ENCODE peak calls at places on chromosomes 6 and 20, in six cellular contexts. B is H9, J is mesenchymal stem cell, X is IMR-90, W is trophoblast cell, K is H1. T is an unnamed sample.

GRCh38 chr6:53794073-53794719 is 609 bp upstream of the LRRC1 start:
- DNase-seq in B (peak), J (peak), X (peak), W (peak), K (no peak), T (no peak)

GRCh38 chr6:3432416-3432815 is 24.4 kb downstream of the SLC22A23 start:
- DNase-seq in B (no peak), J (no peak), X (no peak), W (no peak), K (no peak), T (no peak)

GRCh38 chr6:44139351-44139743 is 12.0 kb downstream of the TMEM63B start:
- DNase-seq in B (no peak), J (no peak), X (no peak), W (no peak), K (no peak), T (no peak)

GRCh38 chr20:52496191-52496590 is 304.6 kb upstream of the ZFP64 start:
- DNase-seq in B (no peak), J (no peak), X (no peak), W (no peak), K (no peak), T (no peak)

GRCh38 chr6:14458669-14459266 is 341.2 kb downstream of the CD83 start:
- DNase-seq in B (no peak), J (peak), X (peak), W (no peak), K (no peak), T (no peak)

GRCh38 chr6:44435500-44435899 is 48.0 kb downstream of the CDC5L start:
- DNase-seq in B (no peak), J (no peak), X (no peak), W (no peak), K (no peak), T (no peak)

GRCh38 chr20:42559665-42560064 is 630.0 kb downstream of the PTPRT start:
- DNase-seq in B (no peak), J (no peak), X (no peak), W (no peak), K (no peak), T (no peak)

GRCh38 chr6:43308101-43308989 is at the start of gene CRIP3:
- DNase-seq in B (peak), J (peak), X (no peak), W (no peak), K (peak), T (peak)

GRCh38 chr6:134169881-134170486 is 117.6 kb upstream of the SLC2A12 start:
- DNase-seq in B (no peak), J (no peak), X (peak), W (no peak), K (no peak), T (no peak)

GRCh38 chr6:14661696-14662095 is 544.1 kb downstream of the CD83 start:
- DNase-seq in B (no peak), J (no peak), X (no peak), W (no peak), K (no peak), T (no peak)

GRCh38 chr20:12331236-12331635 is 413.5 kb downstream of the BTBD3 start:
- DNase-seq in B (no peak), J (no peak), X (no peak), W (no peak), K (no peak), T (no peak)

GRCh38 chr6:90790696-90791095 is 203.8 kb upstream of the MAP3K7 start:
- DNase-seq in B (no peak), J (peak), X (peak), W (peak), K (no peak), T (no peak)

GRCh38 chr6:15628499-15629131 is 34.2 kb downstream of the DTNBP1 start:
- DNase-seq in B (no peak), J (peak), X (peak), W (no peak), K (no peak), T (no peak)

GRCh38 chr6:65170273-65170672 is 536.8 kb downstream of the EYS start:
- DNase-seq in B (no peak), J (peak), X (peak), W (no peak), K (no peak), T (no peak)

GRCh38 chr6:1312193-1312443 is 220 bp downstream of the FOXQ1 start:
- DNase-seq in B (no peak), J (peak), X (no peak), W (no peak), K (no peak), T (no peak)

GRCh38 chr6:81194374-81194773 is 558.1 kb downstream of the TENT5A start:
- DNase-seq in B (no peak), J (no peak), X (no peak), W (no peak), K (no peak), T (no peak)

GRCh38 chr6:117776441-117776840 is 101.2 kb downstream of the NUS1 start:
- DNase-seq in B (no peak), J (peak), X (peak), W (no peak), K (no peak), T (no peak)

GRCh38 chr6:20610636-20611200 is 76.5 kb downstream of the CDKAL1 start:
- DNase-seq in B (no peak), J (no peak), X (peak), W (peak), K (no peak), T (no peak)

GRCh38 chr6:53239526-53239925 is 90.9 kb upstream of the GCM1 start:
- DNase-seq in B (no peak), J (no peak), X (no peak), W (no peak), K (no peak), T (no peak)

GRCh38 chr20:57346477-57346876 is 4.6 kb upstream of the RAE1 start:
- DNase-seq in B (peak), J (peak), X (peak), W (peak), K (peak), T (peak)

GRCh38 chr6:26034901-26035300 is 52.3 kb upstream of the HFE start:
- DNase-seq in B (no peak), J (no peak), X (no peak), W (no peak), K (no peak), T (no peak)

GRCh38 chr6:2622683-2623082 is 128.0 kb downstream of the MYLK4 start:
- DNase-seq in B (no peak), J (no peak), X (no peak), W (no peak), K (no peak), T (no peak)

GRCh38 chr6:13573669-13574110 is 711 bp upstream of the SIRT5 start:
- DNase-seq in B (peak), J (peak), X (peak), W (peak), K (no peak), T (peak)

GRCh38 chr20:40809361-40809760 is 120.3 kb upstream of the MAFB start:
- DNase-seq in B (no peak), J (no peak), X (no peak), W (no peak), K (no peak), T (no peak)

GRCh38 chr6:149940673-149940984 is 1.2 kb upstream of the ULBP2 start:
- DNase-seq in B (no peak), J (no peak), X (no peak), W (no peak), K (no peak), T (no peak)

GRCh38 chr6:163945813-163946212 is 531.3 kb downstream of the QKI start:
- DNase-seq in B (no peak), J (no peak), X (no peak), W (no peak), K (no peak), T (no peak)

GRCh38 chr20:58109126-58109880 is 119.2 kb downstream of the ANKRD60 start:
- DNase-seq in B (peak), J (no peak), X (peak), W (no peak), K (no peak), T (no peak)

DNA sequence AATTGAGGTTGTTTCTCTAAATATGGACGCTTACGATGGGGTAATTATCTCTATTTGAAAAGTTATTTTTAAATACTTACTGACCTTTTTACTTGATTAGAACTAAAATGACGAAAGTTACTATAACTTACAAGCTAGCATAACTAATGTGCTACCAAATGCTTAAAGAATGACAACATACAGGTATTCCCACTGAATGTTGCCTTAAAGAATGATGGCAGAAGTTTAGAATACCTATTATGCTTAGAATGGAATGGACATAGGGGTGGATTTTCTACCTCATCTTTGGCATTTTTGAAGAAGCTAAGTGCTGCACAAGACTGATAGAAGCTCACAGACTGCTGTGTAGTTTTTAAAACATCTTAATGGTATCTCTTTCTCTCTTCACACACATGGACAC is 284.8 kb downstream of the THBS2 start:
- DNase-seq in B (no peak), J (no peak), X (no peak), W (peak), K (no peak), T (no peak)
- H3K27ac ChIP-seq in B (no peak), J (no peak), X (no peak), W (no peak), K (no peak), T (no peak)

DNA sequence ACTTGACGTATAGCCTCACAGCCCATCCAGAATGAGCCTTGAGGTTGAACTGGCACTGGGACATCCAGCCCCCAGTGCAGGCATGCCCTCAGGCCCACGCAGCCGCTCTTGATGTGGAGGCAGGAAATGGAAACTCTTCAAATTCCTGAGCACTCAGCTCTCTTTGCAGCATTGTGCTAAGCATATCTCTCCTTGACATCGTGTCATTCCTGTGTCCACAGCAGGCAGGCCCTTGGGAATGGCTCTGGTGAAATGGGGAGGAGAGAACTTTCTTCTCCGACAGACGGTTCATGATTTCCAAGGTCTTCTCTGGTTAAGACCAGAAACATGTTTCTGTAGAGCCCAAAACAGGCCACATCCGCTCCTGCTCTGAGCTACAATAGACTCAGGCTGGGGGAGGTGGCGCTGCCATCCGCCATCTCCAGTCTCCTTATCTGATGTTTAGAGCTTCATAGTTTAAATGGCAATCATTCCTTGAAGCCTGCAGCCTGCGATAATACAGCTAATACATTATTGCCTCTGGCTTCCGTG is 248.8 kb downstream of the CDH4 start:
- DNase-seq in B (peak), J (peak), X (peak), W (peak), K (no peak), T (no peak)
- H2BK5ac ChIP-seq in B (no peak), J (no peak), X (peak), W (no peak), K (peak), T (no peak)

DNA sequence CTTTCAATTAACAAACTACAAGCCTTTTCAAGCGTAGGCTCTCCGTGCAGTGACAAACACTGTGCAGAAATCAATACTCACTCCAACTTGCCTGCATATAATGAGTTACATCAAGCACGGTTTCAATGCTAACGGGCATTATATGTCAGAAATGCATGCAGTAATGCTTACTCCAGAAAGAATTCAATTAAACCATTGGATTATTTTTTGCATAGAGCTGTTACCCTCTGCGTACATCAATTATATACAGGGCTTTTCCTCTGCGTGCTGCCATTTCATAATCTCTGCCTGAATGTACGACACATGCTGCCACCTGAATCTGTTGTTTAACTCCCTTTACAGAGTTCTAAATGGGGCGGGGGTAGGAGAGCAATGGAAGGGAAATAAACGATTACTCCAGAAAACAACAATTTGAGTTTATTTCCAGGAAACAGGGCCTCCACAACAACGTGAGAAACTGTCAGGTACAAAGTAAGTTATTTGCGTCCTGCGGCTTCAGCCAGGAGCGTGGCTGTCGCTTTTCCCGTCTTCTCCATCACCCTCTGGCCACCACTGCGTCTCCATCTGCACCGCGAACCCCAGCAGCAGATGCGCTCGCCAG is 1.8 kb downstream of the PTPRK start:
- DNase-seq in B (no peak), J (no peak), X (no peak), W (no peak), K (no peak), T (no peak)
- H3K27ac ChIP-seq in B (no peak), J (no peak), X (peak), W (no peak), K (no peak), T (no peak)

DNA sequence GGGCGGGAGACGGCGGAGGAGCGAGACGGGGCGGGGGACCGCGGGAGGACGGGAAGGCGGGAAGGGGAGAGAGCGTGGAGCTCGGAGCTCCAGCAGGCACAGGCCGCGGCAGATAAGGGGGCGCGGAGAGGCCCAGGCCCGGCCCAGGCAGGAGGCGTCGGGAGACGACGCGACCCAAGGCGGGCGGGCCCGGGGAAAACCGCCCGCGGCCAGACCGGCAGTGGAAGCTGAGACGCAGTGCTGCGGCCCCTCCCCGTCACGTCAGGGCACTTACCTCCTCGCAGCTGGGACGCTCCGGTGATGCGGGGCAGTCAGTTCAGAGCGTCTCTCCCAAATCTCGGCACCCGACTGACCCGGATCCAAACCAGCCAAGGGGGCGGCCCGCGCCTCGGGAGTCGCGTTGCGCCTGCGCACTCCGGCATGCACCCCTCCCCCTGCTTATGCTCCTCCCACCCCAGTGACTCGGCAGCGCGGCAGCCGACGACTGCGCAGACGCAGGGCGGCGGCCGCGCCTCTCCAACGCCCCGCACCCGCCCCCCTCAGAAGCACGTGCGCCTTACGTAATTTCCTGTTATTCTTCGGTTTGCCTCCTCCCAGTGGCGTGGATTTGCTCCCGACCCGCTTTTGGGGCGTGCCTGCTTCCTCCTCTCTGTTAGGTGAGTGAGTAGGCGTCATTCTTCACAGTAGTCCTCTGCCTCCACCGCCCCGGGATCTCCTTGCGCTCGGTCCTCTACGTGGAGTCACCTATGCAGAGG is at the start of gene OSER1:
- DNase-seq in B (peak), J (peak), X (peak), W (peak), K (peak), T (peak)
- H2BK5ac ChIP-seq in B (peak), J (peak), X (peak), W (peak), K (peak), T (peak)

GRCh38 chr6:155106456-155107107 is 111.5 kb downstream of the TIAM2 start:
- DNase-seq in B (no peak), J (no peak), X (no peak), W (no peak), K (no peak), T (no peak)
- H3K27ac ChIP-seq in B (no peak), J (no peak), X (no peak), W (no peak), K (no peak), T (no peak)

GRCh38 chr20:47365023-47365764 is 8.7 kb upstream of the ZMYND8 start:
- DNase-seq in B (no peak), J (no peak), X (no peak), W (no peak), K (no peak), T (no peak)
- H2BK5ac ChIP-seq in B (no peak), J (no peak), X (no peak), W (peak), K (peak), T (no peak)

GRCh38 chr6:47234258-47234933 is 75.3 kb downstream of the TNFRSF21 start:
- DNase-seq in B (no peak), J (no peak), X (no peak), W (peak), K (no peak), T (no peak)

GRCh38 chr6:47240277-47240890 is 69.3 kb downstream of the TNFRSF21 start:
- DNase-seq in B (no peak), J (no peak), X (no peak), W (no peak), K (no peak), T (no peak)

GRCh38 chr6:47238456-47238995 is 71.2 kb downstream of the TNFRSF21 start:
- DNase-seq in B (no peak), J (peak), X (peak), W (peak), K (no peak), T (no peak)

GRCh38 chr6:47230579-47230978 is 79.1 kb downstream of the TNFRSF21 start:
- DNase-seq in B (no peak), J (no peak), X (no peak), W (no peak), K (no peak), T (no peak)

GRCh38 chr6:47235964-47236760 is 73.5 kb downstream of the TNFRSF21 start:
- DNase-seq in B (no peak), J (peak), X (no peak), W (no peak), K (no peak), T (no peak)
- H3K27ac ChIP-seq in B (no peak), J (no peak), X (no peak), W (no peak), K (no peak), T (no peak)

DNA sequence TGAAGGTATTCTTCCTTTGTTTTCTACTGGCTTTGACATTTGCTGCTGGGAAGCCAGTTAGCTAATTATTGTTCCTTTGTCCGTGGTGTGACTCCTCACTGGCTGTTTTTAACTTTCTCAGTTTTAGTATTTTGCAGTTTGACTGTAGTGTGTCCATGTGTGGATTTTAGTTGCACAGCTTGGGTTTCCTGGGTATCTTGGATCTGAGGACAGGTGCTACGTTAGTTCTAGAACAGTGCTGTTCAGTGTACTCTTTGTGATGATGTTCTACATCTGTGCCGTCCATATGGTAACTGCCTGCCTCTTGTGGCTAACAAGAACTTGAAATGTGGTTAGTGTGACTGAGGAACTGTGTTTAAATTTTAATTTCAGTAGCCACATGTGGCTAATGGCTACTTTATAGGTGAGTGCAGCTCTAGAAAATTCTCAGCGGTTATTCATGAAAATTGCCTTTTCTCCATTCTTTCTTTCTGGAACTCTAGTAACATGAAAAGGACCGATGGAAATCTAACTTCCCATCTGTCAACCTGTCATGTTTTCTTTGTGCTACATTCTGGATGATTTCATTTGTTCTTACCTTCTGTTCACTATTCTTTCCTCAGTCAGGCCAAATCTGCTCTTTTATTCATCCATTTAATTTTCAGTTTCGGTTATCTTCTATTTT is 7.4 kb downstream of the SNX9 start:
- DNase-seq in B (no peak), J (no peak), X (no peak), W (no peak), K (no peak), T (no peak)
- H2BK5ac ChIP-seq in B (no peak), J (no peak), X (no peak), W (no peak), K (peak), T (no peak)

GRCh38 chr20:4682682-4683081 is 39.0 kb upstream of the PRND start:
- DNase-seq in B (no peak), J (no peak), X (no peak), W (no peak), K (no peak), T (no peak)

GRCh38 chr20:4688342-4688741 is 33.4 kb upstream of the PRND start:
- DNase-seq in B (no peak), J (no peak), X (no peak), W (no peak), K (no peak), T (no peak)

GRCh38 chr20:4684837-4685413 is 36.8 kb upstream of the PRND start:
- DNase-seq in B (no peak), J (peak), X (peak), W (no peak), K (no peak), T (no peak)

GRCh38 chr20:4683261-4683660 is 38.4 kb upstream of the PRND start:
- DNase-seq in B (no peak), J (no peak), X (no peak), W (no peak), K (no peak), T (no peak)

GRCh38 chr20:4685923-4686221 is 35.8 kb upstream of the PRND start:
- DNase-seq in B (no peak), J (no peak), X (no peak), W (no peak), K (no peak), T (no peak)
- H3K27ac ChIP-seq in B (no peak), J (peak), X (peak), W (no peak), K (no peak), T (no peak)

T was measured in neuronal stem cell.